ENCODE peak calls at places on chromosomes 12 and 14, in five cellular contexts. One of them, this sample, is unnamed. For H3K4me1, the result is how much of the 10 kb centered on the place peaks cover.

GRCh38 chr12:19390208-19390607 is 49.1 kb upstream of the AEBP2 start:
- DNase-seq in OCI-LY7: no peak
- DNase-seq in ovary: no peak
- DNase-seq in left ventricle myocardium inferior: no peak
- DNase-seq in fibroblast of lung: no peak
- DNase-seq in this sample: no peak

GRCh38 chr14:101181717-101182313 is 278.3 kb upstream of the RTL1 start:
- DNase-seq in OCI-LY7: no peak
- DNase-seq in ovary: peak
- DNase-seq in left ventricle myocardium inferior: no peak
- DNase-seq in fibroblast of lung: no peak
- DNase-seq in this sample: no peak

GRCh38 chr14:31492759-31493498 is 5.1 kb upstream of the GPR33 start:
- DNase-seq in OCI-LY7: peak
- DNase-seq in ovary: no peak
- DNase-seq in left ventricle myocardium inferior: no peak
- DNase-seq in fibroblast of lung: no peak
- DNase-seq in this sample: no peak

GRCh38 chr12:1825382-1826102 is 5.2 kb downstream of the LRTM2 start:
- DNase-seq in OCI-LY7: no peak
- DNase-seq in ovary: no peak
- DNase-seq in left ventricle myocardium inferior: no peak
- DNase-seq in fibroblast of lung: no peak
- DNase-seq in this sample: no peak

GRCh38 chr14:93997082-93997481 is at the start of gene CCDC197:
- DNase-seq in OCI-LY7: no peak
- DNase-seq in ovary: no peak
- DNase-seq in left ventricle myocardium inferior: no peak
- DNase-seq in fibroblast of lung: no peak
- DNase-seq in this sample: no peak

GRCh38 chr14:68878908-68879307 is 86.0 kb upstream of the ZFP36L1 start:
- DNase-seq in OCI-LY7: no peak
- DNase-seq in ovary: no peak
- DNase-seq in left ventricle myocardium inferior: no peak
- DNase-seq in fibroblast of lung: no peak
- DNase-seq in this sample: no peak

GRCh38 chr12:3117144-3117581 is 40.0 kb downstream of the TSPAN9 start:
- DNase-seq in OCI-LY7: no peak
- DNase-seq in ovary: no peak
- DNase-seq in left ventricle myocardium inferior: no peak
- DNase-seq in fibroblast of lung: peak
- DNase-seq in this sample: no peak

GRCh38 chr12:18799561-18799960 is 61.6 kb downstream of the CAPZA3 start:
- DNase-seq in OCI-LY7: no peak
- DNase-seq in ovary: no peak
- DNase-seq in left ventricle myocardium inferior: no peak
- DNase-seq in fibroblast of lung: peak
- DNase-seq in this sample: no peak

GRCh38 chr12:100453953-100454352 is 19.7 kb upstream of the NR1H4 start:
- DNase-seq in OCI-LY7: no peak
- DNase-seq in ovary: peak
- DNase-seq in left ventricle myocardium inferior: no peak
- DNase-seq in fibroblast of lung: no peak
- DNase-seq in this sample: no peak

GRCh38 chr14:76152333-76152681 is 585 bp downstream of the GPATCH2L start:
- DNase-seq in OCI-LY7: peak
- DNase-seq in ovary: peak
- DNase-seq in left ventricle myocardium inferior: peak
- DNase-seq in fibroblast of lung: peak
- DNase-seq in this sample: peak

GRCh38 chr14:59342516-59343484 is 122.4 kb downstream of the GPR135 start:
- DNase-seq in OCI-LY7: no peak
- DNase-seq in ovary: no peak
- DNase-seq in left ventricle myocardium inferior: peak
- DNase-seq in fibroblast of lung: no peak
- DNase-seq in this sample: no peak

GRCh38 chr14:58919262-58919661 is 269.2 kb upstream of the DAAM1 start:
- DNase-seq in OCI-LY7: no peak
- DNase-seq in ovary: no peak
- DNase-seq in left ventricle myocardium inferior: no peak
- DNase-seq in fibroblast of lung: no peak
- DNase-seq in this sample: no peak

GRCh38 chr14:72736791-72737559 is 156.9 kb downstream of the DPF3 start:
- DNase-seq in OCI-LY7: no peak
- DNase-seq in ovary: no peak
- DNase-seq in left ventricle myocardium inferior: no peak
- DNase-seq in fibroblast of lung: peak
- DNase-seq in this sample: no peak

GRCh38 chr12:12891646-12892355 is 439 bp downstream of the GPRC5A start:
- DNase-seq in OCI-LY7: no peak
- DNase-seq in ovary: peak
- DNase-seq in left ventricle myocardium inferior: no peak
- DNase-seq in fibroblast of lung: no peak
- DNase-seq in this sample: no peak

GRCh38 chr12:47935196-47935595 is 28.2 kb upstream of the TMEM106C start:
- DNase-seq in OCI-LY7: no peak
- DNase-seq in ovary: peak
- DNase-seq in left ventricle myocardium inferior: peak
- DNase-seq in fibroblast of lung: peak
- DNase-seq in this sample: no peak

GRCh38 chr14:94689218-94689984 is 77.2 kb downstream of the SERPINA3 start:
- DNase-seq in OCI-LY7: peak
- DNase-seq in ovary: peak
- DNase-seq in left ventricle myocardium inferior: peak
- DNase-seq in fibroblast of lung: peak
- DNase-seq in this sample: peak

GRCh38 chr14:70515796-70516195 is 19.0 kb downstream of the ADAM20 start:
- DNase-seq in OCI-LY7: no peak
- DNase-seq in ovary: no peak
- DNase-seq in left ventricle myocardium inferior: no peak
- DNase-seq in fibroblast of lung: no peak
- DNase-seq in this sample: no peak

GRCh38 chr12:32671930-32672785 is 6.9 kb upstream of the DNM1L start:
- DNase-seq in OCI-LY7: peak
- DNase-seq in ovary: peak
- DNase-seq in left ventricle myocardium inferior: no peak
- DNase-seq in fibroblast of lung: peak
- DNase-seq in this sample: peak

GRCh38 chr14:39860837-39861236 is 428.6 kb upstream of the FBXO33 start:
- DNase-seq in OCI-LY7: no peak
- DNase-seq in ovary: no peak
- DNase-seq in left ventricle myocardium inferior: no peak
- DNase-seq in fibroblast of lung: no peak
- DNase-seq in this sample: no peak

GRCh38 chr14:90544971-90545370 is 148.1 kb downstream of the CALM1 start:
- DNase-seq in OCI-LY7: no peak
- DNase-seq in ovary: no peak
- DNase-seq in left ventricle myocardium inferior: no peak
- DNase-seq in fibroblast of lung: no peak
- DNase-seq in this sample: no peak

GRCh38 chr14:77044776-77045569 is 16.5 kb upstream of the IRF2BPL start:
- DNase-seq in OCI-LY7: no peak
- DNase-seq in ovary: peak
- DNase-seq in left ventricle myocardium inferior: peak
- DNase-seq in fibroblast of lung: peak
- DNase-seq in this sample: no peak

DNA sequence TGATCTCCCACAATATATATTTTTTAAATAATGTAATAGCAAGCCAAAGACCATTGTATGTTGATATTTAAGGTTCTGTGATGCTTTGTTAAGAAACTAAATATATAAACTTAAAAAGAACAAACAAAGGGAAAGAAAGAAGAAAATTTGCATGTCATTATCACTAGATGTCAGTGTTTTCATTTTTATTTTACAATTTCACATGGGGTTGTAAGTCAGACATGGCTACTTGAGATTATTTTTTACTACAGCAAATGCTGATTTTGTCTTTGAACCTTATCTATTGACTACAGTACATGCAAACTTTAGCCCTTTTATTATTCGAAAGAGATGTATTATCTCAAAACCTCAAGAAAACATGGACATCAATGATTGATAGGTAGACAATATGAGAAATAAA is 36.1 kb downstream of the SLCO1C1 start:
- DNase-seq in OCI-LY7: no peak
- DNase-seq in ovary: no peak
- DNase-seq in left ventricle myocardium inferior: no peak
- DNase-seq in fibroblast of lung: no peak
- DNase-seq in this sample: no peak
- H3K4me1 ChIP-seq in OCI-LY7: under half
- H3K4me1 ChIP-seq in ovary: under half
- H3K4me1 ChIP-seq in left ventricle myocardium inferior: under half
- H3K4me1 ChIP-seq in fibroblast of lung: under half
- H3K4me1 ChIP-seq in this sample: under half

GRCh38 chr12:57454566-57455373 is at the start of gene INHBE:
- DNase-seq in OCI-LY7: peak
- DNase-seq in ovary: no peak
- DNase-seq in left ventricle myocardium inferior: no peak
- DNase-seq in fibroblast of lung: peak
- DNase-seq in this sample: peak

GRCh38 chr12:57455374-57456144 is 452 bp downstream of the INHBE start:
- DNase-seq in OCI-LY7: no peak
- DNase-seq in ovary: no peak
- DNase-seq in left ventricle myocardium inferior: no peak
- DNase-seq in fibroblast of lung: no peak
- DNase-seq in this sample: peak

GRCh38 chr12:57456737-57457490 is 1.8 kb downstream of the INHBE start:
- DNase-seq in OCI-LY7: no peak
- DNase-seq in ovary: no peak
- DNase-seq in left ventricle myocardium inferior: no peak
- DNase-seq in fibroblast of lung: no peak
- DNase-seq in this sample: no peak

GRCh38 chr12:57454213-57454565 is 918 bp upstream of the INHBE start:
- DNase-seq in OCI-LY7: no peak
- DNase-seq in ovary: no peak
- DNase-seq in left ventricle myocardium inferior: no peak
- DNase-seq in fibroblast of lung: no peak
- DNase-seq in this sample: no peak

GRCh38 chr12:57456145-57456700 is 1.1 kb downstream of the INHBE start:
- DNase-seq in OCI-LY7: peak
- DNase-seq in ovary: no peak
- DNase-seq in left ventricle myocardium inferior: no peak
- DNase-seq in fibroblast of lung: peak
- DNase-seq in this sample: peak
- H3K4me3 ChIP-seq in OCI-LY7: peak
- H3K4me3 ChIP-seq in ovary: no peak
- H3K4me3 ChIP-seq in left ventricle myocardium inferior: no peak
- H3K4me3 ChIP-seq in fibroblast of lung: peak
- H3K4me3 ChIP-seq in this sample: peak

DNA sequence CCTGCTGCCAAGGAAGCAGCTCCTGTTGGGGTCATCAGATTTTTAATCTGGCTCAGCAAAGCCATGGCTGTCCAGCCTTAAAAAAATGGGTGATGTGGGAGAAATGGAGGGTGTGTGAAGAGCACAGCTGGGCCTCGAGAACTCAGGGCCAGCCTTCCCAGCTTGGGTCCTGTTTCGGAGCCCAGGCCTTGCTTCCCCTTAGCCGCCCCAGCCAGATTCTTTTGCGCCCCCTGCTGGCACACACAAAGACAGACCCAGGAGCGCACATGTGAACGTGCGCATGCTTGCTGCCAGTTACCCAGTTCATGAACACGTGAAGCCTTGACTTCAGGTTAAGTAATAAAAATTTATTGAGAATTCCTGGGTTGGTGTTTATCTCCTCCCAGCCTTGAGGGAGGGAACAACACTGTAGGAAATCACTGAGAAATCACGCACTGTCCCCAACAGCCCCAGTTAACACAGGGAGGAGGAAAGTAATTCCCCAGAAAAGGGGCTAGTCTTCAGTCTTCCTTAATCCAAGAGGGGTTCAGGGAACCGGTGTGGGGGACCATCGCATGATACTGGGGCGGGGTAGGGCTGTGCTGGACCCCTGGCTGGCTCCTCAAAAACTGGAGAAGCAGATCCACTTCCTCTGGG is 5.3 kb downstream of the PHB2 start:
- DNase-seq in OCI-LY7: peak
- DNase-seq in ovary: peak
- DNase-seq in left ventricle myocardium inferior: peak
- DNase-seq in fibroblast of lung: peak
- DNase-seq in this sample: peak
- H3K4me1 ChIP-seq in OCI-LY7: half or more
- H3K4me1 ChIP-seq in ovary: under half
- H3K4me1 ChIP-seq in left ventricle myocardium inferior: half or more
- H3K4me1 ChIP-seq in fibroblast of lung: under half
- H3K4me1 ChIP-seq in this sample: half or more

DNA sequence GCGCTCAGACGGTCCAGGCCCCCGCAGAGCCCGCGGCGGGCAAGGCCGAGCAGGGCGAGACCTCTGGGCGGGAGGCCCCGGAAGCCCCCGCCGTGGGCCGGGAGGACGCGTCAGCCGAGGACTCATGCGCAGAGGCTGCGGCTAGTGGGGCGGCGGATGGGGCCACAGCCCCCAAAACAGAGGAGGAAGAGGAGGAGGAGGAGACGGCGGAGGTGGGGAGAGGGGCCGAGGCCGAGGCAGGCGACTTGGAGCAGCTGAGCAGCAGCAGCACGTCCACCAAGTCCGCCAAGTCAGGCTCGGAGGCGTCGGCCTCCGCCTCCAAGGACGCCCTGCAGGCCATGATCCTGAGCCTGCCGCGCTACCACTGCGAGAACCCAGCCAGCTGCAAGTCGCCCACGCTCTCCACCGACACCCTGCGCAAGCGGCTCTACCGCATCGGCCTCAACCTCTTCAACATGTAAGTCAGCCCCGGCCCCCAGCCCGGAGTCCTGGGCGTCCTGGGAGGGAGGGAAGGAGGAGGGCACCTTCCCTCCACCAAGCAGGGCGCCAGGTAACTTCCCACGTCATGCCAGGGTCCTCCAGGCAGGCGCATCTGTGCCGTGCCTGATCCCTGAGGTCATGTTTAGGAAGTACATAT is 72.4 kb downstream of the IQSEC3 start:
- DNase-seq in OCI-LY7: no peak
- DNase-seq in ovary: no peak
- DNase-seq in left ventricle myocardium inferior: peak
- DNase-seq in fibroblast of lung: peak
- DNase-seq in this sample: no peak
- H3K4me3 ChIP-seq in OCI-LY7: no peak
- H3K4me3 ChIP-seq in ovary: peak
- H3K4me3 ChIP-seq in left ventricle myocardium inferior: peak
- H3K4me3 ChIP-seq in fibroblast of lung: no peak
- H3K4me3 ChIP-seq in this sample: no peak

This sample was measured in Karpas-422.